ENCODE peak calls at places on chromosome 12, in six cellular contexts. D is WTC11, N is GM04504, E is AG09319, W is NCI-H1092 treated with DMSO at 0.1 percent for 48 hours, L is mesendoderm. C is an unnamed sample.

GRCh38 chr12:12305568-12306300 is 38.9 kb upstream of the LRP6 start:
- DNase-seq in E (no peak), D (no peak), N (no peak), L (no peak), W (no peak), C (no peak)

GRCh38 chr12:96989916-96990315 is 82.9 kb downstream of the NEDD1 start:
- DNase-seq in D (peak; percentile 50), L (peak; percentile 81), W (no peak), E (no peak), N (no peak), C (peak; percentile 6)

GRCh38 chr12:116878567-116879508 is 2.4 kb downstream of the HRK start:
- DNase-seq in D (peak; percentile 49), E (no peak), L (peak; percentile 43), W (no peak), N (no peak), C (no peak)

GRCh38 chr12:52200783-52201519 is 9.1 kb upstream of the KRT80 start:
- DNase-seq in N (no peak), L (no peak), W (no peak), E (no peak), D (no peak), C (no peak)

GRCh38 chr12:96094201-96094600 is 58.8 kb upstream of the LTA4H start:
- DNase-seq in L (peak; percentile 95), D (peak; percentile 42), N (peak; percentile 1), W (peak; percentile 22), E (no peak), C (no peak)

GRCh38 chr12:118498171-118498570 is 121.8 kb downstream of the SUDS3 start:
- DNase-seq in W (no peak), N (no peak), E (no peak), D (no peak), L (no peak), C (no peak)

GRCh38 chr12:23193552-23193951 is 568.6 kb downstream of the ETNK1 start:
- DNase-seq in L (no peak), W (no peak), D (no peak), E (no peak), N (no peak), C (no peak)

GRCh38 chr12:10179871-10180270 is 1.0 kb downstream of the TMEM52B start:
- DNase-seq in E (no peak), N (no peak), L (peak; percentile 40), D (no peak), W (no peak), C (no peak)

GRCh38 chr12:13179159-13180074 is 17.1 kb upstream of the EMP1 start:
- DNase-seq in W (peak; percentile 6), L (peak; percentile 60), E (no peak), D (peak; percentile 68), N (no peak), C (no peak)

GRCh38 chr12:124296295-124296915 is 1.5 kb downstream of the RFLNA start:
- DNase-seq in W (no peak), N (no peak), L (peak; percentile 12), E (no peak), D (no peak), C (no peak)

GRCh38 chr12:13436696-13437391 is 240.3 kb downstream of the EMP1 start:
- DNase-seq in D (no peak), N (peak; percentile 14), L (peak; percentile 94), W (no peak), E (no peak), C (no peak)

GRCh38 chr12:26198742-26199141 is 3.4 kb downstream of the SSPN start:
- DNase-seq in E (no peak), W (no peak), D (no peak), N (peak; percentile 14), L (no peak), C (no peak)

GRCh38 chr12:32516230-32516629 is 116.9 kb downstream of the FGD4 start:
- DNase-seq in N (no peak), D (no peak), L (peak; percentile 42), W (no peak), E (no peak), C (no peak)

GRCh38 chr12:106739815-106740552 is 34.5 kb upstream of the RIC8B start:
- DNase-seq in D (no peak), L (peak; percentile 41), W (no peak), E (no peak), N (no peak), C (no peak)

GRCh38 chr12:88753074-88753473 is 172.8 kb upstream of the KITLG start:
- DNase-seq in L (no peak), W (no peak), N (no peak), D (no peak), E (no peak), C (no peak)

GRCh38 chr12:130873106-130873795 is 1.4 kb downstream of the RAN start:
- DNase-seq in L (no peak), W (no peak), D (no peak), E (no peak), N (no peak), C (no peak)

GRCh38 chr12:108832208-108832607 is 25.2 kb downstream of the SSH1 start:
- DNase-seq in E (no peak), D (no peak), N (no peak), L (no peak), W (no peak), C (no peak)

GRCh38 chr12:93029091-93029490 is 100.0 kb upstream of the EEA1 start:
- DNase-seq in L (no peak), N (no peak), D (no peak), E (no peak), W (no peak), C (no peak)

GRCh38 chr12:109137055-109137454 is 20.7 kb downstream of the ACACB start:
- DNase-seq in L (no peak), W (no peak), D (no peak), N (no peak), E (no peak), C (no peak)

GRCh38 chr12:69570000-69570516 is 15.2 kb upstream of the CCT2 start:
- DNase-seq in E (no peak), N (peak; percentile 57), W (no peak), D (no peak), L (no peak), C (no peak)

GRCh38 chr12:44780221-44780770 is 95.8 kb downstream of the NELL2 start:
- DNase-seq in E (no peak), N (no peak), D (no peak), W (no peak), L (no peak), C (peak; percentile 18)

GRCh38 chr12:53190108-53190729 is 9.5 kb upstream of the CSAD start:
- DNase-seq in N (no peak), D (peak; percentile 78), L (peak; percentile 86), E (no peak), W (peak; percentile 25), C (peak; percentile 22)

GRCh38 chr12:47789712-47790489 is 16.9 kb downstream of the SLC48A1 start:
- DNase-seq in L (no peak), D (no peak), W (no peak), E (no peak), N (no peak), C (no peak)

GRCh38 chr12:124917841-124918621 is 3.6 kb upstream of the UBC start:
- DNase-seq in E (no peak), N (no peak), W (no peak), L (peak; percentile 36), D (no peak), C (no peak)

GRCh38 chr12:106919910-106920544 is 35.7 kb upstream of the TMEM263 start:
- DNase-seq in E (peak; percentile 15), N (no peak), W (peak; percentile 21), L (peak; percentile 36), D (no peak), C (no peak)

GRCh38 chr12:110917961-110918360 is 2.4 kb downstream of the MYL2 start:
- DNase-seq in D (no peak), E (no peak), W (no peak), L (no peak), N (no peak), C (no peak)

GRCh38 chr12:130818381-130819247 is 20.4 kb downstream of the STX2 start:
- DNase-seq in W (no peak), D (peak; percentile 90), L (peak; percentile 85), E (no peak), N (no peak), C (no peak)

GRCh38 chr12:75850751-75851462 is 180.7 kb downstream of the PHLDA1 start:
- DNase-seq in D (no peak), W (no peak), N (peak; percentile 47), E (no peak), L (peak; percentile 42), C (no peak)

GRCh38 chr12:69070319-69071090 is 137.5 kb upstream of the CPM start:
- DNase-seq in N (peak; percentile 53), W (peak; percentile 33), D (peak; percentile 69), E (peak; percentile 36), L (peak; percentile 74), C (peak; percentile 2)

GRCh38 chr12:64006211-64006610 is 161.7 kb downstream of the SRGAP1 start:
- DNase-seq in W (no peak), N (no peak), L (peak; percentile 95), D (no peak), E (no peak), C (no peak)

GRCh38 chr12:5088586-5089264 is 45.0 kb downstream of the KCNA5 start:
- DNase-seq in E (no peak), D (no peak), L (no peak), W (no peak), N (peak; percentile 80), C (no peak)

GRCh38 chr12:78384541-78384940 is 480.0 kb upstream of the SYT1 start:
- DNase-seq in N (no peak), D (no peak), L (no peak), E (no peak), W (no peak), C (no peak)

GRCh38 chr12:107102294-107102693 is 8.9 kb upstream of the CRY1 start:
- DNase-seq in N (no peak), D (no peak), E (no peak), L (no peak), W (no peak), C (no peak)

GRCh38 chr12:132523576-132524331 is 33.8 kb downstream of the FBRSL1 start:
- DNase-seq in L (peak; percentile 50), N (peak; percentile 15), E (no peak), D (peak; percentile 86), W (peak; percentile 20), C (no peak)

GRCh38 chr12:116698131-116698495 is 39.8 kb downstream of the SPRING1 start:
- DNase-seq in L (no peak), E (no peak), N (no peak), D (no peak), W (no peak), C (no peak)

GRCh38 chr12:27969901-27970390 is 2.6 kb downstream of the PTHLH start:
- DNase-seq in L (peak; percentile 88), D (peak; percentile 81), W (no peak), E (no peak), N (no peak), C (no peak)

GRCh38 chr12:42372154-42372791 is 46.3 kb downstream of the PPHLN1 start:
- DNase-seq in N (peak; percentile 12), L (peak; percentile 83), W (peak; percentile 52), D (no peak), E (no peak), C (peak; percentile 30)

GRCh38 chr12:104695453-104696148 is 238.9 kb downstream of the CHST11 start:
- DNase-seq in L (no peak), W (peak; percentile 92), D (no peak), N (no peak), E (no peak), C (peak; percentile 27)

C was measured in NCI-H446 treated with DMSO at 0.1 percent for 48 hours.